ENCODE peak calls at places on chromosomes 6 and 20, in eight cellular contexts. G is NCI-H1105 treated with DMSO at 0.1 percent for 48 hours, A is C1 segment of cervical spinal cord, C is T1000, D is HepG2, E is heart left ventricle, I is gastrocnemius medialis, M is NB4. B is an unnamed sample.

GRCh38 chr6:158205220-158205944 is 37.2 kb downstream of the GTF2H5 start:
- DNase-seq in G (no peak), A (no peak), C (no peak), D (peak), E (no peak), I (no peak), M (no peak), B (no peak)

GRCh38 chr6:25757936-25758642 is 3.5 kb downstream of the SLC17A4 start:
- DNase-seq in G (no peak), A (no peak), C (no peak), D (no peak), E (no peak), I (no peak), M (no peak), B (no peak)

GRCh38 chr6:143224516-143224915 is 163.8 kb downstream of the AIG1 start:
- DNase-seq in G (no peak), A (no peak), C (no peak), D (no peak), E (no peak), I (no peak), M (no peak), B (no peak)

GRCh38 chr6:140001851-140002301 is 627.4 kb upstream of the CITED2 start:
- DNase-seq in G (no peak), A (no peak), C (no peak), D (no peak), E (no peak), I (no peak), M (no peak), B (no peak)

GRCh38 chr6:27668442-27669275 is 195.8 kb upstream of the ZNF184 start:
- DNase-seq in G (peak), A (no peak), C (no peak), D (peak), E (no peak), I (no peak), M (peak), B (peak)

GRCh38 chr6:28218312-28219248 is 6.5 kb upstream of the ZSCAN9 start:
- DNase-seq in G (peak), A (peak), C (no peak), D (peak), E (peak), I (peak), M (peak), B (no peak)

GRCh38 chr20:63957690-63958441 is 1.6 kb upstream of the UCKL1 start:
- DNase-seq in G (peak), A (no peak), C (no peak), D (peak), E (no peak), I (no peak), M (peak), B (no peak)

GRCh38 chr6:3918474-3918873 is 69.3 kb downstream of the FAM50B start:
- DNase-seq in G (no peak), A (no peak), C (no peak), D (no peak), E (no peak), I (no peak), M (no peak), B (no peak)

GRCh38 chr6:87633851-87634250 is 43.9 kb downstream of the ORC3 start:
- DNase-seq in G (no peak), A (no peak), C (no peak), D (no peak), E (no peak), I (no peak), M (no peak), B (no peak)

GRCh38 chr20:53748821-53749402 is 155.3 kb upstream of the ZNF217 start:
- DNase-seq in G (no peak), A (no peak), C (peak), D (no peak), E (no peak), I (no peak), M (no peak), B (no peak)

GRCh38 chr6:168291450-168291849 is 28.1 kb downstream of the DACT2 start:
- DNase-seq in G (no peak), A (no peak), C (no peak), D (no peak), E (no peak), I (no peak), M (no peak), B (no peak)

GRCh38 chr20:59336551-59336950 is 36.1 kb downstream of the EDN3 start:
- DNase-seq in G (no peak), A (no peak), C (no peak), D (no peak), E (no peak), I (no peak), M (no peak), B (no peak)

GRCh38 chr6:166572370-166573261 is 13.9 kb downstream of the RAMACL start:
- DNase-seq in G (no peak), A (no peak), C (no peak), D (no peak), E (no peak), I (no peak), M (peak), B (no peak)

GRCh38 chr6:110528930-110529325 is 52.5 kb upstream of the SLC22A16 start:
- DNase-seq in G (no peak), A (no peak), C (no peak), D (no peak), E (no peak), I (no peak), M (peak), B (no peak)

GRCh38 chr20:37081717-37082289 is 14.0 kb downstream of the RBL1 start:
- DNase-seq in G (no peak), A (no peak), C (no peak), D (no peak), E (no peak), I (no peak), M (peak), B (no peak)

GRCh38 chr6:31534011-31534410 is 5.2 kb downstream of the MCCD1 start:
- DNase-seq in G (no peak), A (no peak), C (no peak), D (no peak), E (no peak), I (no peak), M (no peak), B (no peak)

GRCh38 chr20:25274481-25274880 is 26.6 kb downstream of the PYGB start:
- DNase-seq in G (no peak), A (no peak), C (no peak), D (no peak), E (peak), I (peak), M (no peak), B (no peak)

B was measured in activated T-helper 1 cell treated with anti-CD3 and anti-CD28 coated beads, Interleukin-12 subunit alpha, Interleukin-12 subunit beta, Interleukin-2, Interleukin-4 antibody, amounts not matched to agents 30 ng/mL and 10 ng/mL and 1 ng/mL, durations not matched to agents 14 hours and 24 hours and 36 hours.